ENCODE peak calls at places on chromosomes 4 and X, in seven cellular contexts. P is transverse colon, X is NB4, S is stomach, I is H4, J is fibroblast of gingiva, L is EL. A is an unnamed sample.

GRCh38 chr4:176593943-176594342 is 198.8 kb downstream of the VEGFC start:
- DNase-seq in J (no peak), I (no peak), P (no peak), X (no peak), S (no peak), L (no peak), A (no peak)

GRCh38 chr4:80610845-80611244 is 275.3 kb downstream of the CFAP299 start:
- DNase-seq in J (peak), S (no peak), L (peak), X (peak), I (peak), P (no peak), A (peak)

GRCh38 chrX:129529685-129530281 is 6.5 kb upstream of the SMARCA1 start:
- DNase-seq in I (no peak), L (peak), P (no peak), X (no peak), J (peak), S (no peak), A (no peak)

GRCh38 chr4:181259081-181259480 is 984.1 kb upstream of the TENM3 start:
- DNase-seq in X (no peak), S (no peak), I (no peak), P (no peak), L (no peak), J (no peak), A (no peak)

GRCh38 chrX:106588801-106589200 is 23.0 kb upstream of the RADX start:
- DNase-seq in P (no peak), J (no peak), L (no peak), S (no peak), X (no peak), I (no peak), A (no peak)

GRCh38 chr4:26056406-26056805 is 142.4 kb downstream of the SMIM20 start:
- DNase-seq in I (no peak), X (no peak), P (no peak), J (no peak), S (no peak), L (no peak), A (no peak)

GRCh38 chr4:140702096-140702757 is 54.0 kb downstream of the TBC1D9 start:
- DNase-seq in S (no peak), X (no peak), I (no peak), J (no peak), L (no peak), P (no peak), A (no peak)

GRCh38 chrX:30654989-30655607 is 1.9 kb downstream of the GK start:
- DNase-seq in S (no peak), J (peak), X (no peak), L (no peak), P (no peak), I (no peak), A (no peak)

GRCh38 chr4:129264008-129264657 is 168.2 kb downstream of the C4orf33 start:
- DNase-seq in X (no peak), J (no peak), L (no peak), P (no peak), S (no peak), I (no peak), A (no peak)

GRCh38 chrX:132463411-132463810 is 25.4 kb downstream of the MBNL3 start:
- DNase-seq in L (no peak), P (no peak), X (peak), S (no peak), J (no peak), I (no peak), A (no peak)

GRCh38 chr4:54657194-54657555 is 582 bp upstream of the KIT start:
- DNase-seq in J (no peak), S (no peak), I (no peak), X (no peak), L (no peak), P (no peak), A (no peak)

GRCh38 chrX:147899715-147900114 is 12.0 kb upstream of the FMR1 start:
- DNase-seq in X (peak), L (no peak), J (no peak), I (peak), S (no peak), P (no peak), A (peak)

GRCh38 chrX:132636080-132636479 is 147.2 kb upstream of the MBNL3 start:
- DNase-seq in L (no peak), P (no peak), I (peak), S (no peak), X (peak), J (no peak), A (no peak)

GRCh38 chrX:71128166-71128833 is 9.9 kb downstream of the MED12 start:
- DNase-seq in J (peak), L (peak), S (no peak), X (peak), P (no peak), I (no peak), A (no peak)

GRCh38 chr4:105990933-105991332 is 95.7 kb downstream of the NPNT start:
- DNase-seq in L (peak), J (peak), X (no peak), P (peak), S (peak), I (peak), A (no peak)

GRCh38 chr4:8916914-8917305 is 45.3 kb upstream of the HMX1 start:
- DNase-seq in I (peak), L (no peak), X (no peak), S (no peak), J (no peak), P (no peak), A (no peak)

GRCh38 chr4:140256335-140256734 is 102.4 kb upstream of the MAML3 start:
- DNase-seq in S (no peak), X (no peak), P (peak), J (peak), I (no peak), L (peak), A (no peak)

GRCh38 chrX:3403748-3404147 is 57.3 kb upstream of the MXRA5 start:
- DNase-seq in I (no peak), S (no peak), L (no peak), P (no peak), J (peak), X (no peak), A (peak)

GRCh38 chrX:1719270-1719669 is 104.4 kb downstream of the ASMT start:
- DNase-seq in I (no peak), P (no peak), L (peak), X (no peak), J (no peak), S (no peak), A (no peak)